ENCODE peak calls at places on chromosomes 3 and 15, in four cellular contexts. C is endothelial cell, L is DND-41, N is ovary. W is an unnamed sample.

GRCh38 chr15:83011271-83012037 is at the start of gene C15orf40:
- DNase-seq in C (peak), L (peak), N (peak), W (peak)

GRCh38 chr3:25910997-25911396 is 121.1 kb downstream of the OXSM start:
- DNase-seq in C (no peak), L (peak), N (no peak), W (peak)

GRCh38 chr3:58188921-58189451 is 21.8 kb downstream of the DNASE1L3 start:
- DNase-seq in C (no peak), L (no peak), N (no peak), W (no peak)

GRCh38 chr15:62071711-62072308 is 5.0 kb downstream of the C2CD4A start:
- DNase-seq in C (no peak), L (no peak), N (no peak), W (no peak)

GRCh38 chr3:137105277-137105977 is 147.6 kb downstream of the IL20RB start:
- DNase-seq in C (peak), L (peak), N (peak), W (peak)

GRCh38 chr3:18713576-18713951 is 288.4 kb upstream of the SATB1 start:
- DNase-seq in C (no peak), L (no peak), N (no peak), W (no peak)

GRCh38 chr15:31554261-31554660 is 227.6 kb downstream of the KLF13 start:
- DNase-seq in C (no peak), L (no peak), N (peak), W (no peak)

GRCh38 chr15:74783072-74783807 is 1.4 kb downstream of the CSK start:
- DNase-seq in C (no peak), L (peak), N (no peak), W (peak)

GRCh38 chr3:149215474-149215873 is 6.2 kb downstream of the CP start:
- DNase-seq in C (no peak), L (no peak), N (no peak), W (no peak)

GRCh38 chr3:3689601-3690375 is 109.4 kb upstream of the LRRN1 start:
- DNase-seq in C (no peak), L (no peak), N (no peak), W (no peak)

GRCh38 chr3:127020543-127020942 is 37.6 kb downstream of the PLXNA1 start:
- DNase-seq in C (no peak), L (no peak), N (no peak), W (no peak)

GRCh38 chr15:90838066-90838465 is 30.3 kb upstream of the FURIN start:
- DNase-seq in C (no peak), L (peak), N (no peak), W (no peak)

GRCh38 chr3:193207290-193207689 is 33.7 kb upstream of the PLAAT1 start:
- DNase-seq in C (no peak), L (no peak), N (no peak), W (peak)

GRCh38 chr3:151890721-151891141 is 17.3 kb downstream of the SUCNR1 start:
- DNase-seq in C (no peak), L (peak), N (no peak), W (no peak)

GRCh38 chr3:107543666-107544065 is 20.9 kb downstream of the BBX start:
- DNase-seq in C (no peak), L (no peak), N (no peak), W (no peak)

GRCh38 chr3:5072100-5072816 is 49.8 kb upstream of the ARL8B start:
- DNase-seq in C (no peak), L (no peak), N (no peak), W (no peak)

GRCh38 chr3:172201136-172201989 is 162.0 kb downstream of the FNDC3B start:
- DNase-seq in C (no peak), L (no peak), N (peak), W (no peak)

GRCh38 chr3:39192490-39193092 is at the start of gene XIRP1:
- DNase-seq in C (no peak), L (no peak), N (no peak), W (no peak)

GRCh38 chr3:40780801-40781406 is 256.1 kb downstream of the ZNF621 start:
- DNase-seq in C (no peak), L (no peak), N (peak), W (no peak)

GRCh38 chr3:10666621-10667020 is 149.4 kb upstream of the SLC6A11 start:
- DNase-seq in C (no peak), L (peak), N (no peak), W (peak)

GRCh38 chr3:16548721-16549120 is 35.2 kb upstream of the RFTN1 start:
- DNase-seq in C (no peak), L (no peak), N (no peak), W (no peak)

GRCh38 chr3:18111702-18112311 is 313.3 kb downstream of the SATB1 start:
- DNase-seq in C (no peak), L (peak), N (no peak), W (peak)

GRCh38 chr3:17726313-17726712 is 16.1 kb downstream of the TBC1D5 start:
- DNase-seq in C (no peak), L (no peak), N (no peak), W (no peak)

GRCh38 chr15:43150171-43150929 is 17.0 kb downstream of the TMEM62 start:
- DNase-seq in C (no peak), L (no peak), N (no peak), W (no peak)

GRCh38 chr15:70201376-70201775 is 103.7 kb upstream of the TLE3 start:
- DNase-seq in C (no peak), L (no peak), N (no peak), W (no peak)

GRCh38 chr3:23942546-23942945 is 2.5 kb upstream of the NR1D2 start:
- DNase-seq in C (no peak), L (no peak), N (no peak), W (no peak)

GRCh38 chr3:107797586-107797985 is 274.8 kb downstream of the BBX start:
- DNase-seq in C (no peak), L (no peak), N (no peak), W (no peak)

GRCh38 chr3:13258986-13259514 is 161.1 kb downstream of the NUP210 start:
- DNase-seq in C (no peak), L (no peak), N (no peak), W (no peak)

GRCh38 chr3:105812194-105812586 is 56.6 kb downstream of the CBLB start:
- DNase-seq in C (no peak), L (no peak), N (no peak), W (no peak)

GRCh38 chr15:29244544-29244943 is 25.1 kb downstream of the NSMCE3 start:
- DNase-seq in C (no peak), L (no peak), N (no peak), W (no peak)

GRCh38 chr15:101042320-101042719 is 123.2 kb downstream of the LRRK1 start:
- DNase-seq in C (no peak), L (no peak), N (peak), W (no peak)

GRCh38 chr3:4821975-4822374 is 157.3 kb upstream of the BHLHE40 start:
- DNase-seq in C (no peak), L (peak), N (no peak), W (no peak)

DNA sequence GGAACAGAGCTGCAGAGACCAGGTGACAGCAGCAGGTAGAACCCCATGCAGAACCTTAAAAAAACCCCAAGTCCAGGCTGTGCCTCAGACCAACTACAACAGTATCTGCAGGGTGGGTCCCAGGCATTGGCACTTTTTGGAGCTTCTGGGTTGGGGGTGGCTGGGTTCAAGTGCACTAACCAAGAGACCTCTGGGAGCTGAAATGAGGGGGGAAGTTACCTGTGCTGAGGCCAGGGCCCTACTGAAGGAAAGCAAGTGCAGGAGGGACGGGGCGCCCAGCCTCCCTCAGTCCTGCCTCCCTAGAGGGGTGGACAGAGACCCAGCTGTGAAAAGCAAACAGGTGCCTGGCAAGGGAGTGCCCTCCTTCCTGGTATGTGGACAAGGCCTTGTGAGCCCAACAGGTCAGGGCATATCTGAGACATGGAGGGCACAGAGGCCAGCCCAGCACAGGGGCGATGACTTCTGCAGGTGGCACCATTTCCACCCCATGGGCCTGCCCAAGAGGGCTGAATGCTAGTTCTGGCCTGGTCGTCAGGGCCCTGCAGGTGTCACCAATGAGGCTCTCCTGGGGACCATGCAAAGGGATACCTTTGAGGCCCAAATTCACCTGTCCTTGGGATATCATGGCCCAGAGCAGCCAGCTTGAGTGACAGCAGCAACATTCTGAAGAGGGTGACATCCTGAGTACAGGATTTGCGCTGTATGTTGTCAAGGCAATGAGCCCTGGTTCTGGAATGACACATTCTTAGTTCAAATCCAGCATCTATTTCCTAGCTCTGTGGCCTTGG is 18.7 kb downstream of the CTSH start:
- DNase-seq in C (no peak), L (no peak), N (no peak), W (no peak)
- TF ChIP-seq CTCF in C (no peak), L (no peak), N (no peak), W (no peak)

DNA sequence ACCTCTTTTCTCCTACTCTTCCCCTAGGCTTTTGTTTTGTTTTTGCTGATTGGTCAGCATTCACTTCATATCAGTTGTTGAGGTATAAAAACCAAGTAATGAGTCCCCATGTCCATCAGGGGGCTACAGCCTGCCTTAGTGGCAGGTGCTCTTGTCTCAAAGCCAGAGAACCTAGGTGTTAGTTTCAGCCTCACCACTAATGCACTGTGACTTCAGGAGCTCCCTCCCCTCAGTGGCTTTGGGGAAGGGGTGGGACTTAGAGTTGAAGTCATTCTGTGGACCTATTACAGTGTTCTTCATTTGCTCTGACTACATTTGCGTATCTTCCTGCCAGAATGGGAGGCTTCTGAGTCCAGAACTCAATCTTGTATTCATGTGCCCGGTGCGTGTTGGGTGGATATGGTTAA is 41.6 kb downstream of the NR2C2 start:
- DNase-seq in C (no peak), L (no peak), N (no peak), W (no peak)
- TF ChIP-seq CTCF in C (no peak), L (no peak), N (no peak), W (no peak)

DNA sequence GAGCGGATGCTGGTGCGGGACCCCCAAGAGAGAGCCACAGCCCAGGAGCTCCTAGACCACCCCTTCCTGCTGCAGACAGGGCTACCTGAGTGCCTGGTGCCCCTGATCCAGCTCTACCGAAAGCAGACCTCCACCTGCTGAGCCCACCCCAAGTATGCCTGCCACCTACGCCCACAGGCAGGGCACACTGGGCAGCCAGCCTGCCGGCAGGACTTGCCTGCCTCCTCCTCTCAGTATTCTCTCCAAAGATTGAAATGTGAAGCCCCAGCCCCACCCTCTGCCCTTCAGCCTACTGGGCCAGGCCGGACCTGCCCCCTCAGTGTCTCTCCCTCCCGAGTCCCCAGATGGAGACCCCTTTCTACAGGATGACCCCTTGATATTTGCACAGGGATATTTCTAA is 6.9 kb downstream of the ANKRD63 start:
- DNase-seq in C (no peak), L (no peak), N (no peak), W (no peak)
- TF ChIP-seq CTCF in C (no peak), L (no peak), N (no peak), W (no peak)

GRCh38 chr3:68017069-68017468 is 362.7 kb upstream of the SUCLG2 start:
- DNase-seq in C (no peak), L (no peak), N (no peak), W (no peak)
- TF ChIP-seq CTCF in C (no peak), L (no peak), N (no peak), W (no peak)

GRCh38 chr15:76327191-76328105 is 9.1 kb upstream of the ISL2 start:
- DNase-seq in C (no peak), L (no peak), N (no peak), W (no peak)

GRCh38 chr15:76332796-76333195 is 3.8 kb upstream of the ISL2 start:
- DNase-seq in C (no peak), L (no peak), N (no peak), W (no peak)

GRCh38 chr15:76328962-76329361 is 7.6 kb upstream of the ISL2 start:
- DNase-seq in C (no peak), L (no peak), N (no peak), W (no peak)

GRCh38 chr15:76328106-76328696 is 8.4 kb upstream of the ISL2 start:
- DNase-seq in C (no peak), L (no peak), N (no peak), W (no peak)

GRCh38 chr15:76330281-76330680 is 6.3 kb upstream of the ISL2 start:
- DNase-seq in C (no peak), L (no peak), N (peak), W (peak)
- TF ChIP-seq CTCF in C (no peak), L (peak), N (peak), W (peak)

GRCh38 chr15:53962646-53963561 is 15.3 kb upstream of the UNC13C start:
- DNase-seq in C (peak), L (peak), N (no peak), W (peak)
- TF ChIP-seq CTCF in C (peak), L (peak), N (no peak), W (peak)

DNA sequence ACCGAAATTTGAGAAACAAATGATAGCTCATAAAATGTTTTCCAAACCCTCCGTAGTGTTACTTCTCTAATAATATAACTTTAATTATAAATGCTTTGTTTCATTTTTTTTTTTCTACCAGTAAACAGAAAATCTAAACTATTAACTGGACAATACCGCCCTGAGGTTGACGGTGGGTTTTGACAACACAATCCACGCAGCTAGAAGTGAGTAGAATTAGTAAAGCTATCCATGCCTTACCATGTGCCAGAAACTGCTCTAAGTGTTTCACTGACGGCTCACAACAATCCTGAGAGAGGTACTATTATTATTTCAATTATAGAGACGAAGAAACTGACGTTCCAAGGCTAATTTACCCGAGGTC is 410 bp downstream of the NDUFAF1 start:
- DNase-seq in C (no peak), L (no peak), N (no peak), W (no peak)
- TF ChIP-seq CTCF in C (no peak), L (no peak), N (no peak), W (no peak)

DNA sequence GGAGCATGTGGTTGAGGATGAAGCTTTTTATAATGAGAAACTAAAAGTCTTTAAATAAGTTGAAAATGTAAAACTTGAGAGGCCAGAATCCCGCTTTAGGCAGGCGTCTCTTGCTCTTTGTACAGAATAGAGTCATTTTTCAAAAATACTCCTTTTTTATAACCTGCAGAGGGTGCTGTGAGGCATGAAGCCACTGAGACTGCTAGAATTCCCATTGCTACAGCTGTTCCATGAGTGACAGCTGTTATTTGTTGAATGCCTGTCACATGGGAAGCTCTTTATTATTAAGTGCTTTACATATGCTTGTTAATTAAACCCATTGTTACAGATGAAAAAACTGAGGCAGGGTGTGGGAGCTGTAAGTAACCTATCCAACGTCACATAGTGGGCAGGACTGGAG is 18.5 kb downstream of the MINAR1 start:
- DNase-seq in C (no peak), L (no peak), N (no peak), W (no peak)
- TF ChIP-seq CTCF in C (peak), L (no peak), N (no peak), W (peak)

W was measured in Calu3.